ENCODE peak calls at places on chromosomes 5 and 9, in nine cellular contexts. H is GM23248, A is astrocyte of the hippocampus, L is kidney epithelial cell, T is left lung, D is LoVo, X is sigmoid colon, I is NCI-H748 treated with DMSO at 0.1 percent for 48 hours, P is C1 segment of cervical spinal cord. K is an unnamed sample.
A peak's percentile ranks its signal among the peaks of the same experiment; 100 is the strongest.

GRCh38 chr9:95055337-95055850 is 262.1 kb downstream of the FANCC start:
- DNase-seq in H (peak; percentile 53), A (no peak), L (no peak), T (no peak), D (no peak), X (no peak), I (no peak), P (no peak), K (no peak)

GRCh38 chr5:172868924-172869565 is 35.0 kb downstream of the ERGIC1 start:
- DNase-seq in H (peak; percentile 97), A (peak; percentile 96), L (peak; percentile 73), T (peak; percentile 86), D (no peak), X (peak; percentile 98), I (no peak), P (no peak), K (peak; percentile 94)

GRCh38 chr5:120958877-120959485 is 494.9 kb downstream of the PRR16 start:
- DNase-seq in H (no peak), A (no peak), L (no peak), T (no peak), D (no peak), X (no peak), I (no peak), P (no peak), K (no peak)

GRCh38 chr5:39665328-39665727 is 240.5 kb upstream of the DAB2 start:
- DNase-seq in H (no peak), A (no peak), L (no peak), T (no peak), D (no peak), X (no peak), I (no peak), P (no peak), K (no peak)

GRCh38 chr9:136676920-136677686 is 10.2 kb downstream of the AGPAT2 start:
- DNase-seq in H (no peak), A (no peak), L (no peak), T (no peak), D (no peak), X (no peak), I (no peak), P (no peak), K (no peak)

GRCh38 chr5:1833264-1834021 is 32.2 kb downstream of the NDUFS6 start:
- DNase-seq in H (no peak), A (no peak), L (no peak), T (no peak), D (no peak), X (no peak), I (no peak), P (no peak), K (no peak)

GRCh38 chr5:168411871-168412270 is 74.4 kb upstream of the RARS1 start:
- DNase-seq in H (no peak), A (no peak), L (no peak), T (no peak), D (no peak), X (peak; percentile 27), I (no peak), P (no peak), K (no peak)

GRCh38 chr9:80839821-80840670 is 849.3 kb downstream of the TLE1 start:
- DNase-seq in H (no peak), A (peak; percentile 70), L (no peak), T (no peak), D (no peak), X (no peak), I (no peak), P (no peak), K (no peak)

GRCh38 chr9:108225371-108225905 is 630.3 kb downstream of the ACTL7B start:
- DNase-seq in H (no peak), A (no peak), L (no peak), T (no peak), D (no peak), X (no peak), I (no peak), P (no peak), K (no peak)

GRCh38 chr5:176632777-176633176 is 2.3 kb downstream of the EIF4E1B start:
- DNase-seq in H (no peak), A (no peak), L (no peak), T (no peak), D (no peak), X (no peak), I (no peak), P (no peak), K (no peak)

GRCh38 chr5:41109186-41109585 is 38.0 kb upstream of the MROH2B start:
- DNase-seq in H (no peak), A (no peak), L (no peak), T (no peak), D (no peak), X (no peak), I (no peak), P (no peak), K (no peak)

K was measured in fibroblast of pulmonary artery.